ENCODE peak calls at places on chromosomes 13 and 19, in eight cellular contexts. One of them, this sample, is unnamed.

GRCh38 chr13:96780105-96780504 is 214.2 kb downstream of the OXGR1 start:
- DNase-seq in OCI-LY7: no peak
- DNase-seq in H7: no peak
- DNase-seq in SK-N-SH: no peak
- DNase-seq in BJ: no peak
- DNase-seq in cardiac fibroblast: peak; percentile 59
- DNase-seq in upper lobe of right lung: no peak
- DNase-seq in stomach: no peak
- DNase-seq in this sample: no peak

GRCh38 chr13:75666646-75667351 is 30.7 kb downstream of the LMO7 start:
- DNase-seq in OCI-LY7: no peak
- DNase-seq in H7: no peak
- DNase-seq in SK-N-SH: no peak
- DNase-seq in BJ: no peak
- DNase-seq in cardiac fibroblast: peak; percentile 62
- DNase-seq in upper lobe of right lung: no peak
- DNase-seq in stomach: no peak
- DNase-seq in this sample: no peak

GRCh38 chr13:110397445-110397844 is 90.4 kb downstream of the COL4A2 start:
- DNase-seq in OCI-LY7: no peak
- DNase-seq in H7: no peak
- DNase-seq in SK-N-SH: no peak
- DNase-seq in BJ: no peak
- DNase-seq in cardiac fibroblast: peak; percentile 87
- DNase-seq in upper lobe of right lung: no peak
- DNase-seq in stomach: no peak
- DNase-seq in this sample: no peak

GRCh38 chr13:98486412-98486811 is 90.5 kb downstream of the STK24 start:
- DNase-seq in OCI-LY7: no peak
- DNase-seq in H7: no peak
- DNase-seq in SK-N-SH: no peak
- DNase-seq in BJ: no peak
- DNase-seq in cardiac fibroblast: no peak
- DNase-seq in upper lobe of right lung: no peak
- DNase-seq in stomach: no peak
- DNase-seq in this sample: peak; percentile 48

GRCh38 chr13:95809429-95809828 is 132.5 kb downstream of the DNAJC3 start:
- DNase-seq in OCI-LY7: no peak
- DNase-seq in H7: no peak
- DNase-seq in SK-N-SH: no peak
- DNase-seq in BJ: no peak
- DNase-seq in cardiac fibroblast: no peak
- DNase-seq in upper lobe of right lung: no peak
- DNase-seq in stomach: no peak
- DNase-seq in this sample: no peak

GRCh38 chr13:42327725-42328124 is 55.8 kb downstream of the AKAP11 start:
- DNase-seq in OCI-LY7: no peak
- DNase-seq in H7: no peak
- DNase-seq in SK-N-SH: no peak
- DNase-seq in BJ: no peak
- DNase-seq in cardiac fibroblast: no peak
- DNase-seq in upper lobe of right lung: no peak
- DNase-seq in stomach: no peak
- DNase-seq in this sample: no peak

GRCh38 chr13:92727118-92727517 is 499.5 kb upstream of the GPC6 start:
- DNase-seq in OCI-LY7: no peak
- DNase-seq in H7: no peak
- DNase-seq in SK-N-SH: peak; percentile 34
- DNase-seq in BJ: no peak
- DNase-seq in cardiac fibroblast: no peak
- DNase-seq in upper lobe of right lung: no peak
- DNase-seq in stomach: no peak
- DNase-seq in this sample: no peak

GRCh38 chr13:85700909-85701308 is 98.3 kb downstream of the SLITRK6 start:
- DNase-seq in OCI-LY7: no peak
- DNase-seq in H7: no peak
- DNase-seq in SK-N-SH: no peak
- DNase-seq in BJ: no peak
- DNase-seq in cardiac fibroblast: no peak
- DNase-seq in upper lobe of right lung: no peak
- DNase-seq in stomach: no peak
- DNase-seq in this sample: no peak

GRCh38 chr13:105016266-105016665 is 1519.2 kb downstream of the EFNB2 start:
- DNase-seq in OCI-LY7: no peak
- DNase-seq in H7: no peak
- DNase-seq in SK-N-SH: no peak
- DNase-seq in BJ: no peak
- DNase-seq in cardiac fibroblast: no peak
- DNase-seq in upper lobe of right lung: no peak
- DNase-seq in stomach: no peak
- DNase-seq in this sample: no peak

GRCh38 chr19:45059258-45059965 is 16.9 kb downstream of the ZNF296 start:
- DNase-seq in OCI-LY7: peak; percentile 88
- DNase-seq in H7: peak; percentile 97
- DNase-seq in SK-N-SH: peak; percentile 87
- DNase-seq in BJ: no peak
- DNase-seq in cardiac fibroblast: peak; percentile 87
- DNase-seq in upper lobe of right lung: peak; percentile 77
- DNase-seq in stomach: peak; percentile 89
- DNase-seq in this sample: peak; percentile 98

GRCh38 chr13:34108396-34108795 is 290.4 kb downstream of the RFC3 start:
- DNase-seq in OCI-LY7: no peak
- DNase-seq in H7: no peak
- DNase-seq in SK-N-SH: no peak
- DNase-seq in BJ: no peak
- DNase-seq in cardiac fibroblast: peak; percentile 23
- DNase-seq in upper lobe of right lung: no peak
- DNase-seq in stomach: no peak
- DNase-seq in this sample: no peak

GRCh38 chr19:55085923-55086715 is 10.4 kb downstream of the EPS8L1 start:
- DNase-seq in OCI-LY7: no peak
- DNase-seq in H7: peak; percentile 83
- DNase-seq in SK-N-SH: peak; percentile 56
- DNase-seq in BJ: no peak
- DNase-seq in cardiac fibroblast: no peak
- DNase-seq in upper lobe of right lung: no peak
- DNase-seq in stomach: no peak
- DNase-seq in this sample: peak; percentile 79
- H3K4me3 ChIP-seq in OCI-LY7: no peak overlapping the region
- H3K4me3 ChIP-seq in H7: peak overlapping the region; percentile 52
- H3K4me3 ChIP-seq in SK-N-SH: no peak overlapping the region
- H3K4me3 ChIP-seq in BJ: peak overlapping the region; percentile 52
- H3K4me3 ChIP-seq in cardiac fibroblast: peak overlapping the region; percentile 62
- H3K4me3 ChIP-seq in upper lobe of right lung: peak overlapping the region; percentile 51
- H3K4me3 ChIP-seq in stomach: peak overlapping the region; percentile 42
- H3K4me3 ChIP-seq in this sample: peak overlapping the region; percentile 78

GRCh38 chr19:15419413-15420025 is 731 bp upstream of the AKAP8L start:
- DNase-seq in OCI-LY7: no peak
- DNase-seq in H7: no peak
- DNase-seq in SK-N-SH: no peak
- DNase-seq in BJ: no peak
- DNase-seq in cardiac fibroblast: peak; percentile 28
- DNase-seq in upper lobe of right lung: no peak
- DNase-seq in stomach: no peak
- DNase-seq in this sample: no peak
- H3K4me3 ChIP-seq in OCI-LY7: no peak overlapping the region
- H3K4me3 ChIP-seq in H7: no peak overlapping the region
- H3K4me3 ChIP-seq in SK-N-SH: peak overlapping the region; percentile 58
- H3K4me3 ChIP-seq in BJ: peak overlapping the region; percentile 49
- H3K4me3 ChIP-seq in cardiac fibroblast: peak overlapping the region; percentile 56
- H3K4me3 ChIP-seq in upper lobe of right lung: peak overlapping the region; percentile 100
- H3K4me3 ChIP-seq in stomach: peak overlapping the region; percentile 80
- H3K4me3 ChIP-seq in this sample: peak overlapping the region; percentile 66

GRCh38 chr19:36685835-36686234 is 1.6 kb upstream of the ZNF567 start:
- DNase-seq in OCI-LY7: peak; percentile 36
- DNase-seq in H7: no peak
- DNase-seq in SK-N-SH: no peak
- DNase-seq in BJ: no peak
- DNase-seq in cardiac fibroblast: no peak
- DNase-seq in upper lobe of right lung: no peak
- DNase-seq in stomach: no peak
- DNase-seq in this sample: no peak
- H3K4me3 ChIP-seq in OCI-LY7: peak overlapping the region; percentile 80
- H3K4me3 ChIP-seq in H7: no peak overlapping the region
- H3K4me3 ChIP-seq in SK-N-SH: peak overlapping the region; percentile 90
- H3K4me3 ChIP-seq in BJ: no peak overlapping the region
- H3K4me3 ChIP-seq in cardiac fibroblast: no peak overlapping the region
- H3K4me3 ChIP-seq in upper lobe of right lung: no peak overlapping the region
- H3K4me3 ChIP-seq in stomach: no peak overlapping the region
- H3K4me3 ChIP-seq in this sample: peak overlapping the region; percentile 99

GRCh38 chr13:43800828-43801227 is 14.1 kb upstream of the ENOX1 start:
- DNase-seq in OCI-LY7: no peak
- DNase-seq in H7: no peak
- DNase-seq in SK-N-SH: no peak
- DNase-seq in BJ: no peak
- DNase-seq in cardiac fibroblast: no peak
- DNase-seq in upper lobe of right lung: no peak
- DNase-seq in stomach: no peak
- DNase-seq in this sample: no peak
- H3K4me3 ChIP-seq in OCI-LY7: no peak overlapping the region
- H3K4me3 ChIP-seq in H7: no peak overlapping the region
- H3K4me3 ChIP-seq in SK-N-SH: no peak overlapping the region
- H3K4me3 ChIP-seq in BJ: no peak overlapping the region
- H3K4me3 ChIP-seq in cardiac fibroblast: no peak overlapping the region
- H3K4me3 ChIP-seq in upper lobe of right lung: no peak overlapping the region
- H3K4me3 ChIP-seq in stomach: no peak overlapping the region
- H3K4me3 ChIP-seq in this sample: no peak overlapping the region

DNA sequence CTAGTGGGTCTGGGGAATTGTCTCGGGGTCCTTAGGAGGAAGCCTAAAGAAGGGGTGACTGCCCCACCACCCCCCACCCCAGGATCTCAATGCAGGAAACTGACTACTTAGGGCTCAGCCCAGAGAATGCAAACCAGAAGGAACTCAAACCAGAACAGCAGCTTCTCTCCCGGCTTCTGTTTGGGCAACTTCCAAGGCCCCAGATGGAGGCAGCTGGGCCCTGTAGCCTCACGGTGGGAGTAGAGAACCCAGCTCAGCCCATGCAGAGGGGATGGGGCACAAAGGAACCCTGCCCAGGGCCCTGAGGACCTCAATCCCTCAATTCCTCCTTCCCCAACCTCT is 2.3 kb downstream of the ADGRE5 start:
- DNase-seq in OCI-LY7: no peak
- DNase-seq in H7: peak; percentile 27
- DNase-seq in SK-N-SH: no peak
- DNase-seq in BJ: no peak
- DNase-seq in cardiac fibroblast: peak; percentile 44
- DNase-seq in upper lobe of right lung: no peak
- DNase-seq in stomach: no peak
- DNase-seq in this sample: no peak
- H3K4me3 ChIP-seq in OCI-LY7: peak overlapping the region; percentile 71
- H3K4me3 ChIP-seq in H7: no peak overlapping the region
- H3K4me3 ChIP-seq in SK-N-SH: no peak overlapping the region
- H3K4me3 ChIP-seq in BJ: no peak overlapping the region
- H3K4me3 ChIP-seq in cardiac fibroblast: peak overlapping the region; percentile 45
- H3K4me3 ChIP-seq in upper lobe of right lung: peak overlapping the region; percentile 68
- H3K4me3 ChIP-seq in stomach: peak overlapping the region; percentile 79
- H3K4me3 ChIP-seq in this sample: no peak overlapping the region

GRCh38 chr19:47714339-47714738 is 1.1 kb downstream of the EHD2 start:
- DNase-seq in OCI-LY7: no peak
- DNase-seq in H7: no peak
- DNase-seq in SK-N-SH: no peak
- DNase-seq in BJ: no peak
- DNase-seq in cardiac fibroblast: no peak
- DNase-seq in upper lobe of right lung: no peak
- DNase-seq in stomach: no peak
- DNase-seq in this sample: no peak

GRCh38 chr19:47716270-47716937 is 3.2 kb downstream of the EHD2 start:
- DNase-seq in OCI-LY7: no peak
- DNase-seq in H7: no peak
- DNase-seq in SK-N-SH: no peak
- DNase-seq in BJ: no peak
- DNase-seq in cardiac fibroblast: no peak
- DNase-seq in upper lobe of right lung: no peak
- DNase-seq in stomach: no peak
- DNase-seq in this sample: no peak

GRCh38 chr19:47711652-47712239 is 1.5 kb upstream of the EHD2 start:
- DNase-seq in OCI-LY7: no peak
- DNase-seq in H7: peak; percentile 19
- DNase-seq in SK-N-SH: no peak
- DNase-seq in BJ: no peak
- DNase-seq in cardiac fibroblast: no peak
- DNase-seq in upper lobe of right lung: no peak
- DNase-seq in stomach: no peak
- DNase-seq in this sample: no peak

GRCh38 chr19:47719047-47719885 is 6.0 kb downstream of the EHD2 start:
- DNase-seq in OCI-LY7: no peak
- DNase-seq in H7: peak; percentile 70
- DNase-seq in SK-N-SH: peak; percentile 95
- DNase-seq in BJ: peak; percentile 99
- DNase-seq in cardiac fibroblast: peak; percentile 97
- DNase-seq in upper lobe of right lung: peak; percentile 80
- DNase-seq in stomach: peak; percentile 60
- DNase-seq in this sample: peak; percentile 64

DNA sequence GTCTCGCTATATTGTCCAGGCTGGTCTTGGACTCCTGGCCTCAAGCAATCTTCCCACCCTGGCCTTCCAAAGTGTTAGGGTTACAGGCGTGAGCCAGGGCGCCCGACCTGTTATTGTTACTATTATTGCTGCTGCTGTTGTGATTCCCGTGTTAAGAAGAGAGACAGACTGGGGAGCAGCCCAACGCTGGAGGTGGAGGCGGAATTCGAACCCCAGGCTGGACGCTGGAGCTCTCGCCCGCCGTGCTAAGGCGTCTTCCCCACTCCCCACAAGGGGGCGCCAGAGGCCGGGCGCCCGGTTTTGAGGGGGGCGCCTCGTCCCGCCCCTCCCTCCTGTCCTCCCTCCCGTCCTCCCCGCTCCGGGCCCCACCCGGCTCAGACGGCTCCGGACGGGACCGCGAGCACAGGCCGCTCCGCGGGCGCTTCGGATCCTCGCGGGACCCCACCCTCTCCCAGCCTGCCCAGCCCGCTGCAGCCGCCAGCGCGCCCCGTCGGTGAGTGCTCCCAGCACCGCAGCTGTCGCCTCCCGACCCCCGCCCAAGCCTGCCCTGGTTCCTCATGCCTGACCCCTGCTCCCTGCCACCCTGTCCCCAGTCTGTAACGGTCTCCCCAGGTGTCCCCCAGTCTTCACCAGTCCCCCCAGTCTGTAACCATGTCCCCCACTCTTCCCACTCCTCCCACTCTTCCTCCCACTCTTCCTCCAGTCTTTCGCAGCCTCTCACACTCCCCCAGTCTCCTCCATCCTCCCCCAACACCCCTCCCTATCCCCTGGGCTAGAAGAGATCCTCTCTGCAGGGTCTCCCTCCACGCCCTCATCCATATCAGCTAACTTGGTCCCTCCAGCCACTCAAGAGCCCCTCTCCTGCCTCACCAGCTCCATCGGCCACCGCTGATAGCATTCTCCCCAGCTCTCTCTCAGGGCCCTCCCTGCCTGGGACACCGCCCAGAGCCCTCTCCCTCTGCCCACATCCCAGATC is at the start of gene EHD2:
- DNase-seq in OCI-LY7: no peak
- DNase-seq in H7: peak; percentile 97
- DNase-seq in SK-N-SH: peak; percentile 88
- DNase-seq in BJ: no peak
- DNase-seq in cardiac fibroblast: peak; percentile 81
- DNase-seq in upper lobe of right lung: peak; percentile 86
- DNase-seq in stomach: peak; percentile 59
- DNase-seq in this sample: peak; percentile 82
- H3K4me3 ChIP-seq in OCI-LY7: no peak within 1 kb of the TSS
- H3K4me3 ChIP-seq in H7: peak within 1 kb of the TSS; percentile 70
- H3K4me3 ChIP-seq in SK-N-SH: peak within 1 kb of the TSS; percentile 79
- H3K4me3 ChIP-seq in BJ: peak within 1 kb of the TSS; percentile 86
- H3K4me3 ChIP-seq in cardiac fibroblast: peak within 1 kb of the TSS; percentile 93
- H3K4me3 ChIP-seq in upper lobe of right lung: peak within 1 kb of the TSS; percentile 66
- H3K4me3 ChIP-seq in stomach: peak within 1 kb of the TSS; percentile 57
- H3K4me3 ChIP-seq in this sample: peak within 1 kb of the TSS; percentile 64

GRCh38 chr13:99959127-99959529 is 12.4 kb downstream of the ZIC5 start:
- DNase-seq in OCI-LY7: no peak
- DNase-seq in H7: peak; percentile 46
- DNase-seq in SK-N-SH: no peak
- DNase-seq in BJ: no peak
- DNase-seq in cardiac fibroblast: no peak
- DNase-seq in upper lobe of right lung: no peak
- DNase-seq in stomach: peak; percentile 11
- DNase-seq in this sample: no peak
- H3K4me3 ChIP-seq in OCI-LY7: no peak overlapping the region
- H3K4me3 ChIP-seq in H7: peak overlapping the region; percentile 41
- H3K4me3 ChIP-seq in SK-N-SH: no peak overlapping the region
- H3K4me3 ChIP-seq in BJ: no peak overlapping the region
- H3K4me3 ChIP-seq in cardiac fibroblast: no peak overlapping the region
- H3K4me3 ChIP-seq in upper lobe of right lung: no peak overlapping the region
- H3K4me3 ChIP-seq in stomach: no peak overlapping the region
- H3K4me3 ChIP-seq in this sample: peak overlapping the region; percentile 82